ENCODE peak calls at places on chromosomes 12 and 14, in five cellular contexts. H, E, Z, M and N are unnamed samples.

GRCh38 chr12:31011746-31012567 is 61.7 kb upstream of the DDX11 start:
- ATAC-seq in Z (no peak), E (no peak), M (no peak), H (peak), N (peak)

GRCh38 chr12:9731797-9732196 is 1.1 kb downstream of the CLECL1 start:
- ATAC-seq in E (no peak), M (no peak), H (no peak), Z (peak), N (no peak)

GRCh38 chr12:19018302-19018980 is 111.1 kb upstream of the PLEKHA5 start:
- ATAC-seq in H (no peak), M (peak), E (no peak), Z (peak), N (peak)

GRCh38 chr14:66231823-66232222 is 254.3 kb upstream of the CCDC196 start:
- ATAC-seq in H (no peak), M (no peak), E (no peak), Z (no peak), N (no peak)

GRCh38 chr12:119082496-119082895 is 96.2 kb upstream of the HSPB8 start:
- ATAC-seq in M (no peak), H (no peak), E (no peak), Z (peak), N (no peak)

GRCh38 chr14:105328070-105328677 is 13.6 kb downstream of the PACS2 start:
- ATAC-seq in Z (no peak), H (peak), M (no peak), E (no peak), N (no peak)

GRCh38 chr14:33765251-33765650 is 185.6 kb downstream of the EGLN3 start:
- ATAC-seq in E (no peak), M (no peak), Z (no peak), H (no peak), N (no peak)

GRCh38 chr12:120159509-120160237 is 34.8 kb downstream of the GCN1 start:
- ATAC-seq in H (no peak), Z (no peak), M (no peak), E (no peak), N (peak)

GRCh38 chr12:70577283-70577634 is 60.0 kb downstream of the PTPRB start:
- ATAC-seq in E (no peak), H (peak), Z (no peak), M (no peak), N (no peak)

GRCh38 chr14:70093156-70093555 is 95.6 kb downstream of the SLC8A3 start:
- ATAC-seq in M (no peak), E (no peak), Z (no peak), H (no peak), N (no peak)

GRCh38 chr12:76266797-76267196 is 81.4 kb downstream of the BBS10 start:
- ATAC-seq in H (no peak), M (no peak), E (peak), Z (peak), N (peak)

GRCh38 chr14:106518054-106518943 is 991.9 kb downstream of the TMEM121 start:
- ATAC-seq in Z (no peak), E (no peak), M (no peak), H (no peak), N (no peak)

GRCh38 chr12:57258977-57259970 is 8.3 kb upstream of the STAC3 start:
- ATAC-seq in Z (no peak), M (peak), H (no peak), E (no peak), N (no peak)

GRCh38 chr12:80860206-80860605 is 77.5 kb downstream of the LIN7A start:
- ATAC-seq in Z (no peak), M (no peak), E (no peak), H (no peak), N (no peak)